ENCODE peak calls at places on chromosomes 3 and 15, in six cellular contexts. B, S, E, A, K and I are unnamed samples.

GRCh38 chr15:90934949-90935751 is at the start of gene UNC45A:
- DNase-seq in K (peak; percentile 96), A (peak; percentile 98), B (peak; percentile 89), S (peak; percentile 97), E (peak; percentile 68), I (peak; percentile 98)

GRCh38 chr3:172746476-172746875 is 4.0 kb upstream of the ECT2 start:
- DNase-seq in A (no peak), B (no peak), K (no peak), S (no peak), E (no peak), I (no peak)

GRCh38 chr3:50599716-50600118 is 11.9 kb downstream of the CISH start:
- DNase-seq in S (no peak), E (no peak), K (no peak), B (no peak), A (no peak), I (no peak)

GRCh38 chr3:42681361-42682038 is 3.8 kb upstream of the KLHL40 start:
- DNase-seq in A (no peak), E (no peak), S (no peak), B (no peak), K (no peak), I (no peak)

GRCh38 chr3:165754219-165755007 is 82.8 kb downstream of the BCHE start:
- DNase-seq in K (no peak), S (no peak), B (no peak), A (no peak), E (no peak), I (no peak)

GRCh38 chr15:84911879-84912660 is 27.6 kb downstream of the SLC28A1 start:
- DNase-seq in B (no peak), S (peak; percentile 66), K (no peak), A (no peak), E (peak; percentile 98), I (no peak)

GRCh38 chr3:111594205-111594604 is 941 bp downstream of the ZBED2 start:
- DNase-seq in K (no peak), E (peak; percentile 78), S (peak; percentile 72), A (peak; percentile 18), B (no peak), I (peak; percentile 30)

GRCh38 chr3:149752051-149752787 is at the start of gene COMMD2:
- DNase-seq in B (peak; percentile 63), S (peak; percentile 73), K (peak; percentile 81), A (peak; percentile 81), E (peak; percentile 75), I (peak; percentile 84)

GRCh38 chr15:74995779-74996765 is 709 bp downstream of the SCAMP5 start:
- DNase-seq in A (no peak), E (no peak), S (no peak), B (peak; percentile 4), K (peak; percentile 65), I (no peak)

GRCh38 chr3:195224980-195225580 is 45.9 kb downstream of the XXYLT1 start:
- DNase-seq in K (no peak), S (no peak), A (no peak), B (no peak), E (no peak), I (no peak)

GRCh38 chr15:40930430-40931299 is 1.5 kb downstream of the DLL4 start:
- DNase-seq in A (peak; percentile 83), K (peak; percentile 75), B (no peak), S (peak; percentile 59), E (no peak), I (peak; percentile 74)

GRCh38 chr3:81218023-81218422 is 543.4 kb downstream of the GBE1 start:
- DNase-seq in E (peak; percentile 38), S (no peak), K (no peak), A (no peak), B (no peak), I (no peak)

GRCh38 chr3:95399580-95399979 is 1336.7 kb downstream of the NSUN3 start:
- DNase-seq in K (no peak), E (no peak), B (no peak), A (no peak), S (peak; percentile 4), I (no peak)

GRCh38 chr15:33735637-33736247 is 232.6 kb upstream of the CHRM5 start:
- DNase-seq in S (peak; percentile 37), B (peak; percentile 20), K (peak; percentile 39), A (peak; percentile 35), E (no peak), I (peak; percentile 30)

GRCh38 chr3:89223188-89223587 is 115.8 kb downstream of the EPHA3 start:
- DNase-seq in E (no peak), B (no peak), K (no peak), S (no peak), A (no peak), I (no peak)

GRCh38 chr3:101261506-101261905 is 58.9 kb downstream of the IMPG2 start:
- DNase-seq in K (no peak), S (no peak), A (no peak), B (no peak), E (peak; percentile 12), I (no peak)

GRCh38 chr3:46995901-46996562 is 16.6 kb downstream of the NBEAL2 start:
- DNase-seq in S (no peak), E (no peak), B (no peak), K (no peak), A (no peak), I (no peak)

GRCh38 chr3:65901236-65901635 is 137.5 kb downstream of the MAGI1 start:
- DNase-seq in S (peak; percentile 14), E (peak; percentile 40), A (no peak), B (no peak), K (no peak), I (no peak)

GRCh38 chr15:43777293-43777819 is 590 bp upstream of the ELL3 start:
- DNase-seq in K (peak; percentile 72), B (peak; percentile 63), A (peak; percentile 79), E (peak; percentile 49), S (peak; percentile 65), I (peak; percentile 81)

GRCh38 chr3:141064255-141064926 is 13.2 kb downstream of the SPSB4 start:
- DNase-seq in B (no peak), A (no peak), E (no peak), K (no peak), S (no peak), I (no peak)
- TF ChIP-seq CTCF in B (no peak), A (no peak), E (no peak), K (no peak), S (no peak), I (no peak)

GRCh38 chr15:67143646-67144045 is 78.2 kb downstream of the SMAD3 start:
- DNase-seq in B (no peak), E (no peak), S (no peak), A (no peak), K (no peak), I (no peak)

GRCh38 chr15:67140078-67140833 is 74.9 kb downstream of the SMAD3 start:
- DNase-seq in B (no peak), A (peak; percentile 37), E (no peak), K (no peak), S (no peak), I (peak; percentile 55)

GRCh38 chr15:67144609-67145306 is 79.4 kb downstream of the SMAD3 start:
- DNase-seq in A (no peak), B (no peak), K (no peak), S (no peak), E (peak; percentile 98), I (no peak)

GRCh38 chr15:67145307-67145610 is 79.9 kb downstream of the SMAD3 start:
- DNase-seq in K (no peak), S (no peak), E (no peak), B (no peak), A (no peak), I (no peak)

DNA sequence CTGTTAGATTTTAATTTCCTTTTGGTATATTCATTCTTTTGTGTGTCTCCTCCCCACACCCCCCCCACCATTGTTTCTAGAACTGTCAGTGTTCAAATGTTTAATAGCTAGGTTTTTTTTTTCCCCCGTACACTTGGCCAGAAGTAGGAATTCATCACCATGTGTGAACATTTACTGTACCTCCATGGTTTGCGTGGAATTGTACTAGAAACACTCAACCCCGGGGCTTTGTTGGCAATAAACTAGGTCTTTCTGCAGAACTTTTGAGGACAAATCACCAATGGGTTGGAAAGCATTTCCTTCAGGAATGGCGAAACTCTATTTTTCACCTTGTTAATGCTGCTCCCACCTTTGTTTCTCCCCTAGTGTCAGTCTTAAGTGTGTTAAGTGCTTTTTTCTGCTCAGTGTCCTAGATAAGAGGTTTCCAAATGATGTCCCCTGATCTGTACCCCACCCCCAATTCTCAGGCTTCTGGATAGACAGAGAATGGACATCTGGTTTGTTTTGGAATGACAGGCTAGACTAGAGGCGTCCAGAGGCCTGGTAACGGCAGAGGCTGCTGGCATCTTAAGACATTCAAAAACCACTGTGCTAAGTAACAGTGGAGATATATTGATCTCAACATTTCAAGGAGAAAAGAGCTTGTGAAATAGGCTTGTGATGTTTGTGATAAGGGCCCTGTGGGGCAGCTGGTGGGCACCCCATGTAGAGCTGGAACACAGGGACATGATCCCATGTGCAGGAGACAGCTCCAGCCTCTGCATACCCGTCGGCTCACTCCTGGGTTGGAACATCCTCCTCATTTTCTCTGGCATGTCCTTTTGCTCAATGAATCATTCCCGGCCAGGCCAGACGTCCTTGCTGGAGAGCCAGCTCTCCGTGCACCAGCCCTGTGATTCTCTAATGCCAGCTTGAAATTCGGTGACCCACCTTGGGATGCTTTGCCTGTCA is 77.0 kb downstream of the SMAD3 start:
- DNase-seq in A (no peak), B (no peak), E (peak; percentile 79), S (no peak), K (no peak), I (no peak)
- TF ChIP-seq CTCF in A (no peak), B (no peak), E (no peak), S (no peak), K (no peak), I (no peak)

DNA sequence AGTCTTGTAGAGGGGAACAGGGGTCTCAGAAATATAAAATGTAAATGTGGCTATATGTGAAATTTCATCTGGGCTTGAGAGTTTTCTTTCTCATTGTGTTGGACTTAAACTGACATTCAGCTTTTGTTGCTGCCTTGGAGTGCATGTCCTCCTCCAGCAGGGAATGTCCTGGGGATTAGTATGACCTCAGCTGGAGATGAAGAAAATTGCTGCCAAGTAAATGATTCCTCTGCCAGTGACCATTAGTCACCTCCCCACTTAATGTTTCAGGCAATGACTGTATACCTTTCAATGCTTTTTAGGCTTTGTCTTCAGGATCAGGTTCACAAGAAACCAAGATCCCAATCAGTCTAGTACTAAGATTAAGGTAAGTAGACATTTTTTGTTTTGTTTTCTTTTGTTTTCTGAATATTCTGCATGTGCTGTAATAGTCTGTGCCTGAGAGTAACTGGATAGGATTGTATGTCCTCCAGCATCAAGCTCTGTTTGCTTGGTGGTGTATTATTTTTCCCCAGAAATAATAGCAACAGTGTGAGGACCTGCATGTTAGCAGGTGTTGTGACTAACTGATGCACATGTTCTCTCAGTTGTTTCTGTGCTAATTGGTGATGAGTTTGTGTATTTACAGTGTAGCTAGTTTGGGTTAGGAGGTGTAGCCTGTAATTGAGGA is 18.1 kb upstream of the SLC22A13 start:
- DNase-seq in A (no peak), E (peak; percentile 80), B (no peak), S (peak; percentile 81), K (no peak), I (no peak)
- TF ChIP-seq CTCF in A (no peak), E (peak; percentile 67), B (no peak), S (peak; percentile 42), K (no peak), I (no peak)

DNA sequence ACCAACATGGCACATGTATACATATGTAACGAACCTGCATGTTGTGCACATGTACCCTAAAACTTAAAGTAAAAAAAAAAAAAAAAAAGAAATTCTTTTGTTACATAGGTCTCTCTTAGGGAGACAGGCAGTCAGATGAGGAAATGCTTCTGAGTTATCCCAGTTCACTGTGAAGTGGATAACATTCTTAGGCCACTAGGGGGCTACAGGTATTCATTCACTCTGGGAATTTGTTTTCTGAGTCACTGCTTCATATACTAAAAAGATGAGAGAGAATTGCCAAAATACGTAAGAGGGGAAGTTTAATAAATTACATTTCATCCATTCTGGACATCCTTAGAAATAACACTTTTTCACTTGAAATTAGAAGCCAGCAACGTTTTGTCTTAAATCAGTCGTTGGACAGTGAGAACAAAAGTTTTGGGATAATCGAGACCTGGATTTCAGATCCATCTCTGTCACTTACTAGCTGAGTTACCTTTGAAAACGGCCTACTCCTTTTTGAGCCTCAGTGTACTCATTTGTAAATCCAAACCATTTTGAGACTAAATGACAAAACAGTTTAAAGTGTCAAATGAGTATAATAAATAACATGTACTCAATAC is 738.4 kb upstream of the ALCAM start:
- DNase-seq in K (no peak), S (peak; percentile 60), A (peak; percentile 22), E (peak; percentile 57), B (no peak), I (peak; percentile 37)
- TF ChIP-seq CTCF in K (peak; percentile 84), S (peak; percentile 64), A (peak; percentile 48), E (peak; percentile 71), B (peak; percentile 78), I (peak; percentile 47)